ENCODE peak calls at places on chromosomes 4 and X, in nine cellular contexts. One of them, this sample, is unnamed.

GRCh38 chrX:63746278-63746677 is 38.7 kb downstream of the ARHGEF9 start:
- DNase-seq in NCI-H774: no peak
- DNase-seq in PC-9: no peak
- DNase-seq in occipital lobe: no peak
- DNase-seq in kidney epithelial cell: no peak
- DNase-seq in RPMI8226: no peak
- DNase-seq in CD4-positive, alpha-beta T cell: peak; percentile 6
- DNase-seq in effector memory CD8-positive, alpha-beta T cell: peak; percentile 18
- DNase-seq in GM04504: no peak
- DNase-seq in this sample: peak; percentile 31

GRCh38 chr4:37685726-37686372 is 327 bp downstream of the RELL1 start:
- DNase-seq in kidney epithelial cell: no peak
- DNase-seq in occipital lobe: no peak
- DNase-seq in NCI-H774: no peak
- DNase-seq in GM04504: no peak
- DNase-seq in RPMI8226: peak; percentile 38
- DNase-seq in PC-9: no peak
- DNase-seq in CD4-positive, alpha-beta T cell: peak; percentile 55
- DNase-seq in effector memory CD8-positive, alpha-beta T cell: peak; percentile 45
- DNase-seq in this sample: peak; percentile 47

GRCh38 chrX:17411189-17411588 is 36.2 kb downstream of the NHS start:
- DNase-seq in occipital lobe: no peak
- DNase-seq in NCI-H774: no peak
- DNase-seq in PC-9: no peak
- DNase-seq in GM04504: no peak
- DNase-seq in effector memory CD8-positive, alpha-beta T cell: no peak
- DNase-seq in RPMI8226: no peak
- DNase-seq in kidney epithelial cell: no peak
- DNase-seq in CD4-positive, alpha-beta T cell: no peak
- DNase-seq in this sample: no peak

GRCh38 chrX:28099166-28099565 is 117.9 kb upstream of the DCAF8L1 start:
- DNase-seq in effector memory CD8-positive, alpha-beta T cell: no peak
- DNase-seq in PC-9: no peak
- DNase-seq in CD4-positive, alpha-beta T cell: no peak
- DNase-seq in NCI-H774: no peak
- DNase-seq in kidney epithelial cell: no peak
- DNase-seq in RPMI8226: no peak
- DNase-seq in occipital lobe: no peak
- DNase-seq in GM04504: no peak
- DNase-seq in this sample: no peak

GRCh38 chr4:149264093-149264733 is 551.4 kb downstream of the IQCM start:
- DNase-seq in PC-9: no peak
- DNase-seq in NCI-H774: no peak
- DNase-seq in GM04504: peak; percentile 71
- DNase-seq in RPMI8226: peak; percentile 32
- DNase-seq in kidney epithelial cell: peak; percentile 10
- DNase-seq in occipital lobe: peak; percentile 1
- DNase-seq in effector memory CD8-positive, alpha-beta T cell: no peak
- DNase-seq in CD4-positive, alpha-beta T cell: no peak
- DNase-seq in this sample: no peak

GRCh38 chr4:164012396-164013027 is 518.0 kb downstream of the TMA16 start:
- DNase-seq in kidney epithelial cell: no peak
- DNase-seq in RPMI8226: peak; percentile 7
- DNase-seq in NCI-H774: no peak
- DNase-seq in CD4-positive, alpha-beta T cell: peak; percentile 14
- DNase-seq in occipital lobe: no peak
- DNase-seq in PC-9: no peak
- DNase-seq in GM04504: no peak
- DNase-seq in effector memory CD8-positive, alpha-beta T cell: no peak
- DNase-seq in this sample: no peak

GRCh38 chr4:184822356-184822755 is 3.4 kb downstream of the ACSL1 start:
- DNase-seq in RPMI8226: no peak
- DNase-seq in kidney epithelial cell: no peak
- DNase-seq in GM04504: no peak
- DNase-seq in NCI-H774: no peak
- DNase-seq in CD4-positive, alpha-beta T cell: no peak
- DNase-seq in occipital lobe: no peak
- DNase-seq in PC-9: no peak
- DNase-seq in effector memory CD8-positive, alpha-beta T cell: no peak
- DNase-seq in this sample: no peak

GRCh38 chr4:182207806-182208483 is 35.3 kb upstream of the TENM3 start:
- DNase-seq in PC-9: no peak
- DNase-seq in kidney epithelial cell: peak; percentile 81
- DNase-seq in occipital lobe: no peak
- DNase-seq in RPMI8226: no peak
- DNase-seq in effector memory CD8-positive, alpha-beta T cell: no peak
- DNase-seq in NCI-H774: no peak
- DNase-seq in GM04504: peak; percentile 80
- DNase-seq in CD4-positive, alpha-beta T cell: no peak
- DNase-seq in this sample: no peak

GRCh38 chr4:3239998-3240920 is 8.7 kb upstream of the MSANTD1 start:
- DNase-seq in occipital lobe: no peak
- DNase-seq in PC-9: no peak
- DNase-seq in effector memory CD8-positive, alpha-beta T cell: no peak
- DNase-seq in kidney epithelial cell: no peak
- DNase-seq in CD4-positive, alpha-beta T cell: no peak
- DNase-seq in RPMI8226: no peak
- DNase-seq in GM04504: no peak
- DNase-seq in NCI-H774: no peak
- DNase-seq in this sample: no peak

GRCh38 chrX:78708171-78708570 is 39.3 kb upstream of the LPAR4 start:
- DNase-seq in CD4-positive, alpha-beta T cell: no peak
- DNase-seq in effector memory CD8-positive, alpha-beta T cell: no peak
- DNase-seq in PC-9: no peak
- DNase-seq in occipital lobe: no peak
- DNase-seq in RPMI8226: peak; percentile 4
- DNase-seq in GM04504: peak; percentile 16
- DNase-seq in NCI-H774: no peak
- DNase-seq in kidney epithelial cell: peak; percentile 10
- DNase-seq in this sample: no peak

GRCh38 chr4:114265342-114265741 is 285.9 kb upstream of the ARSJ start:
- DNase-seq in effector memory CD8-positive, alpha-beta T cell: no peak
- DNase-seq in CD4-positive, alpha-beta T cell: no peak
- DNase-seq in PC-9: no peak
- DNase-seq in GM04504: no peak
- DNase-seq in occipital lobe: no peak
- DNase-seq in NCI-H774: no peak
- DNase-seq in kidney epithelial cell: no peak
- DNase-seq in RPMI8226: no peak
- DNase-seq in this sample: no peak

GRCh38 chrX:54415534-54416350 is 24.5 kb upstream of the TSR2 start:
- DNase-seq in NCI-H774: no peak
- DNase-seq in GM04504: no peak
- DNase-seq in CD4-positive, alpha-beta T cell: no peak
- DNase-seq in kidney epithelial cell: no peak
- DNase-seq in effector memory CD8-positive, alpha-beta T cell: no peak
- DNase-seq in occipital lobe: no peak
- DNase-seq in PC-9: no peak
- DNase-seq in RPMI8226: no peak
- DNase-seq in this sample: no peak

GRCh38 chr4:145523117-145523516 is 41.5 kb downstream of the SMAD1 start:
- DNase-seq in effector memory CD8-positive, alpha-beta T cell: no peak
- DNase-seq in kidney epithelial cell: no peak
- DNase-seq in occipital lobe: no peak
- DNase-seq in GM04504: no peak
- DNase-seq in RPMI8226: no peak
- DNase-seq in CD4-positive, alpha-beta T cell: no peak
- DNase-seq in NCI-H774: no peak
- DNase-seq in PC-9: no peak
- DNase-seq in this sample: no peak

GRCh38 chr4:110091426-110091825 is 107.0 kb downstream of the ELOVL6 start:
- DNase-seq in RPMI8226: no peak
- DNase-seq in CD4-positive, alpha-beta T cell: no peak
- DNase-seq in kidney epithelial cell: peak; percentile 28
- DNase-seq in GM04504: no peak
- DNase-seq in effector memory CD8-positive, alpha-beta T cell: no peak
- DNase-seq in PC-9: peak; percentile 86
- DNase-seq in occipital lobe: no peak
- DNase-seq in NCI-H774: no peak
- DNase-seq in this sample: no peak

GRCh38 chrX:130105226-130105625 is 5.1 kb downstream of the ELF4 start:
- DNase-seq in PC-9: no peak
- DNase-seq in NCI-H774: no peak
- DNase-seq in occipital lobe: no peak
- DNase-seq in effector memory CD8-positive, alpha-beta T cell: no peak
- DNase-seq in kidney epithelial cell: no peak
- DNase-seq in RPMI8226: no peak
- DNase-seq in CD4-positive, alpha-beta T cell: no peak
- DNase-seq in GM04504: no peak
- DNase-seq in this sample: no peak

GRCh38 chrX:46574337-46574940 is 874 bp downstream of the CHST7 start:
- DNase-seq in NCI-H774: peak; percentile 17
- DNase-seq in RPMI8226: peak; percentile 58
- DNase-seq in occipital lobe: no peak
- DNase-seq in CD4-positive, alpha-beta T cell: peak; percentile 27
- DNase-seq in effector memory CD8-positive, alpha-beta T cell: peak; percentile 15
- DNase-seq in PC-9: no peak
- DNase-seq in GM04504: no peak
- DNase-seq in kidney epithelial cell: no peak
- DNase-seq in this sample: peak; percentile 5

GRCh38 chr4:2256156-2256731 is 5.7 kb downstream of the MXD4 start:
- DNase-seq in effector memory CD8-positive, alpha-beta T cell: no peak
- DNase-seq in occipital lobe: no peak
- DNase-seq in GM04504: no peak
- DNase-seq in RPMI8226: no peak
- DNase-seq in NCI-H774: no peak
- DNase-seq in kidney epithelial cell: no peak
- DNase-seq in PC-9: no peak
- DNase-seq in CD4-positive, alpha-beta T cell: peak; percentile 4
- DNase-seq in this sample: no peak

GRCh38 chr4:151460434-151460833 is 51.5 kb downstream of the FHIP1A start:
- DNase-seq in occipital lobe: no peak
- DNase-seq in RPMI8226: no peak
- DNase-seq in GM04504: no peak
- DNase-seq in CD4-positive, alpha-beta T cell: no peak
- DNase-seq in PC-9: no peak
- DNase-seq in effector memory CD8-positive, alpha-beta T cell: no peak
- DNase-seq in kidney epithelial cell: no peak
- DNase-seq in NCI-H774: no peak
- DNase-seq in this sample: no peak

GRCh38 chr4:151777471-151777870 is 16.7 kb upstream of the GATB start:
- DNase-seq in occipital lobe: no peak
- DNase-seq in RPMI8226: no peak
- DNase-seq in NCI-H774: no peak
- DNase-seq in CD4-positive, alpha-beta T cell: no peak
- DNase-seq in PC-9: no peak
- DNase-seq in GM04504: no peak
- DNase-seq in kidney epithelial cell: no peak
- DNase-seq in effector memory CD8-positive, alpha-beta T cell: no peak
- DNase-seq in this sample: no peak

GRCh38 chr4:83178029-83178428 is 63.5 kb upstream of the PLAC8 start:
- DNase-seq in NCI-H774: no peak
- DNase-seq in occipital lobe: no peak
- DNase-seq in GM04504: no peak
- DNase-seq in kidney epithelial cell: no peak
- DNase-seq in RPMI8226: no peak
- DNase-seq in CD4-positive, alpha-beta T cell: no peak
- DNase-seq in effector memory CD8-positive, alpha-beta T cell: no peak
- DNase-seq in PC-9: no peak
- DNase-seq in this sample: no peak

GRCh38 chr4:81492596-81492995 is 20.9 kb upstream of the RASGEF1B start:
- DNase-seq in kidney epithelial cell: no peak
- DNase-seq in RPMI8226: no peak
- DNase-seq in PC-9: peak; percentile 44
- DNase-seq in occipital lobe: no peak
- DNase-seq in effector memory CD8-positive, alpha-beta T cell: no peak
- DNase-seq in GM04504: no peak
- DNase-seq in CD4-positive, alpha-beta T cell: no peak
- DNase-seq in NCI-H774: no peak
- DNase-seq in this sample: no peak

GRCh38 chr4:67198757-67199156 is 346.5 kb downstream of the CENPC start:
- DNase-seq in GM04504: no peak
- DNase-seq in RPMI8226: no peak
- DNase-seq in occipital lobe: no peak
- DNase-seq in kidney epithelial cell: peak; percentile 18
- DNase-seq in CD4-positive, alpha-beta T cell: no peak
- DNase-seq in NCI-H774: no peak
- DNase-seq in PC-9: no peak
- DNase-seq in effector memory CD8-positive, alpha-beta T cell: no peak
- DNase-seq in this sample: no peak

GRCh38 chr4:149161247-149161646 is 654.4 kb downstream of the IQCM start:
- DNase-seq in CD4-positive, alpha-beta T cell: no peak
- DNase-seq in kidney epithelial cell: no peak
- DNase-seq in GM04504: peak; percentile 83
- DNase-seq in RPMI8226: no peak
- DNase-seq in PC-9: no peak
- DNase-seq in occipital lobe: no peak
- DNase-seq in effector memory CD8-positive, alpha-beta T cell: no peak
- DNase-seq in NCI-H774: no peak
- DNase-seq in this sample: no peak

GRCh38 chr4:158578476-158578875 is 56.8 kb downstream of the RXFP1 start:
- DNase-seq in kidney epithelial cell: no peak
- DNase-seq in NCI-H774: no peak
- DNase-seq in effector memory CD8-positive, alpha-beta T cell: no peak
- DNase-seq in CD4-positive, alpha-beta T cell: no peak
- DNase-seq in occipital lobe: no peak
- DNase-seq in PC-9: no peak
- DNase-seq in RPMI8226: peak; percentile 9
- DNase-seq in GM04504: peak; percentile 4
- DNase-seq in this sample: no peak

GRCh38 chr4:39357002-39357401 is 9.2 kb downstream of the RFC1 start:
- DNase-seq in kidney epithelial cell: no peak
- DNase-seq in occipital lobe: no peak
- DNase-seq in GM04504: no peak
- DNase-seq in effector memory CD8-positive, alpha-beta T cell: no peak
- DNase-seq in RPMI8226: peak; percentile 12
- DNase-seq in CD4-positive, alpha-beta T cell: no peak
- DNase-seq in PC-9: no peak
- DNase-seq in NCI-H774: no peak
- DNase-seq in this sample: no peak

GRCh38 chrX:17448188-17448587 is 73.2 kb downstream of the NHS start:
- DNase-seq in NCI-H774: no peak
- DNase-seq in occipital lobe: no peak
- DNase-seq in GM04504: no peak
- DNase-seq in CD4-positive, alpha-beta T cell: no peak
- DNase-seq in effector memory CD8-positive, alpha-beta T cell: no peak
- DNase-seq in RPMI8226: no peak
- DNase-seq in PC-9: no peak
- DNase-seq in kidney epithelial cell: no peak
- DNase-seq in this sample: no peak

GRCh38 chrX:55907968-55908607 is 190.5 kb downstream of the RRAGB start:
- DNase-seq in RPMI8226: peak; percentile 78
- DNase-seq in NCI-H774: no peak
- DNase-seq in occipital lobe: no peak
- DNase-seq in kidney epithelial cell: no peak
- DNase-seq in effector memory CD8-positive, alpha-beta T cell: peak; percentile 5
- DNase-seq in PC-9: peak; percentile 72
- DNase-seq in GM04504: no peak
- DNase-seq in CD4-positive, alpha-beta T cell: peak; percentile 29
- DNase-seq in this sample: peak; percentile 33

GRCh38 chr4:142550955-142551354 is 295.1 kb downstream of the INPP4B start:
- DNase-seq in RPMI8226: no peak
- DNase-seq in PC-9: no peak
- DNase-seq in kidney epithelial cell: no peak
- DNase-seq in NCI-H774: no peak
- DNase-seq in effector memory CD8-positive, alpha-beta T cell: no peak
- DNase-seq in CD4-positive, alpha-beta T cell: no peak
- DNase-seq in GM04504: no peak
- DNase-seq in occipital lobe: no peak
- DNase-seq in this sample: no peak

GRCh38 chrX:111372065-111372464 is 39.9 kb downstream of the DCX start:
- DNase-seq in occipital lobe: no peak
- DNase-seq in RPMI8226: no peak
- DNase-seq in effector memory CD8-positive, alpha-beta T cell: no peak
- DNase-seq in CD4-positive, alpha-beta T cell: no peak
- DNase-seq in PC-9: no peak
- DNase-seq in GM04504: no peak
- DNase-seq in kidney epithelial cell: no peak
- DNase-seq in NCI-H774: peak; percentile 2
- DNase-seq in this sample: no peak

GRCh38 chr4:85448880-85449763 is 25.8 kb upstream of the ARHGAP24 start:
- DNase-seq in effector memory CD8-positive, alpha-beta T cell: no peak
- DNase-seq in occipital lobe: no peak
- DNase-seq in RPMI8226: peak; percentile 35
- DNase-seq in NCI-H774: no peak
- DNase-seq in PC-9: no peak
- DNase-seq in GM04504: no peak
- DNase-seq in CD4-positive, alpha-beta T cell: no peak
- DNase-seq in kidney epithelial cell: no peak
- DNase-seq in this sample: no peak

GRCh38 chr4:73194064-73194463 is 64.5 kb downstream of the ANKRD17 start:
- DNase-seq in RPMI8226: no peak
- DNase-seq in PC-9: no peak
- DNase-seq in GM04504: no peak
- DNase-seq in effector memory CD8-positive, alpha-beta T cell: no peak
- DNase-seq in kidney epithelial cell: no peak
- DNase-seq in NCI-H774: no peak
- DNase-seq in occipital lobe: no peak
- DNase-seq in CD4-positive, alpha-beta T cell: no peak
- DNase-seq in this sample: no peak

This sample was measured in activated T-helper 1 cell treated with anti-CD3 and anti-CD28 coated beads, Interleukin-12 subunit alpha, Interleukin-12 subunit beta, Interleukin-2, Interleukin-4 antibody, amounts not matched to agents 30 ng/mL and 10 ng/mL and 1 ng/mL, durations not matched to agents 14 hours and 24 hours and 36 hours.